ENCODE peak calls at places on chromosomes 1 and 21, in nine cellular contexts. Z is breast epithelium, K is uterus, U is IMR-90, L is adrenal gland, N is heart left ventricle, R is HCT116, G is spleen, H is Peyer's patch. T is an unnamed sample.

GRCh38 chr1:94925561-94926364 is 1.1 kb downstream of the CNN3 start:
- DNase-seq in Z (peak), G (no peak), K (peak), R (peak), H (peak), N (peak), L (peak), U (peak), T (no peak)

GRCh38 chr1:156608981-156609380 is 7.7 kb upstream of the GPATCH4 start:
- DNase-seq in G (no peak), L (no peak), Z (no peak), U (no peak), K (no peak), H (peak), R (no peak), N (no peak), T (no peak)

GRCh38 chr1:11447903-11448302 is 31.1 kb upstream of the DISP3 start:
- DNase-seq in L (no peak), K (no peak), U (no peak), H (no peak), N (no peak), R (no peak), G (no peak), Z (no peak), T (no peak)

GRCh38 chr1:67948155-67949075 is 102.0 kb downstream of the DIRAS3 start:
- DNase-seq in R (no peak), G (no peak), N (no peak), U (peak), H (no peak), Z (no peak), L (no peak), K (no peak), T (no peak)

GRCh38 chr1:92291372-92291999 is 7.3 kb downstream of the GLMN start:
- DNase-seq in Z (no peak), N (no peak), U (peak), K (no peak), L (no peak), R (peak), H (no peak), G (no peak), T (no peak)

GRCh38 chr1:160062134-160062533 is 7.8 kb downstream of the KCNJ10 start:
- DNase-seq in U (no peak), K (no peak), R (no peak), N (no peak), H (no peak), Z (no peak), L (no peak), G (no peak), T (no peak)

GRCh38 chr1:54851406-54851805 is 35.6 kb downstream of the DHCR24 start:
- DNase-seq in H (no peak), N (no peak), Z (no peak), U (no peak), L (no peak), G (no peak), K (no peak), R (no peak), T (no peak)

GRCh38 chr1:29243023-29243862 is 6.9 kb downstream of the PTPRU start:
- DNase-seq in H (no peak), U (no peak), L (no peak), N (no peak), Z (no peak), G (no peak), K (no peak), R (no peak), T (no peak)

GRCh38 chr1:247407180-247407616 is 8.8 kb upstream of the NLRP3 start:
- DNase-seq in Z (no peak), G (peak), K (no peak), L (no peak), H (peak), R (no peak), N (no peak), U (no peak), T (no peak)

GRCh38 chr21:32771134-32771523 is 426 bp downstream of the PAXBP1 start:
- DNase-seq in N (peak), U (peak), H (peak), Z (peak), L (peak), K (peak), R (no peak), G (peak), T (no peak)
- TF ChIP-seq POLR2A in N (no peak), U (no peak), H (no peak), Z (no peak), L (no peak), K (no peak), R (no peak), G (no peak), T (no peak)

GRCh38 chr1:46983416-46983815 is 40.1 kb upstream of the CYP4X1 start:
- DNase-seq in L (no peak), R (no peak), Z (no peak), N (no peak), K (no peak), H (no peak), U (no peak), G (no peak), T (no peak)
- H3K4me3 ChIP-seq in L (no peak), R (no peak), Z (no peak), N (no peak), K (no peak), H (no peak), U (no peak), G (no peak), T (no peak)

DNA sequence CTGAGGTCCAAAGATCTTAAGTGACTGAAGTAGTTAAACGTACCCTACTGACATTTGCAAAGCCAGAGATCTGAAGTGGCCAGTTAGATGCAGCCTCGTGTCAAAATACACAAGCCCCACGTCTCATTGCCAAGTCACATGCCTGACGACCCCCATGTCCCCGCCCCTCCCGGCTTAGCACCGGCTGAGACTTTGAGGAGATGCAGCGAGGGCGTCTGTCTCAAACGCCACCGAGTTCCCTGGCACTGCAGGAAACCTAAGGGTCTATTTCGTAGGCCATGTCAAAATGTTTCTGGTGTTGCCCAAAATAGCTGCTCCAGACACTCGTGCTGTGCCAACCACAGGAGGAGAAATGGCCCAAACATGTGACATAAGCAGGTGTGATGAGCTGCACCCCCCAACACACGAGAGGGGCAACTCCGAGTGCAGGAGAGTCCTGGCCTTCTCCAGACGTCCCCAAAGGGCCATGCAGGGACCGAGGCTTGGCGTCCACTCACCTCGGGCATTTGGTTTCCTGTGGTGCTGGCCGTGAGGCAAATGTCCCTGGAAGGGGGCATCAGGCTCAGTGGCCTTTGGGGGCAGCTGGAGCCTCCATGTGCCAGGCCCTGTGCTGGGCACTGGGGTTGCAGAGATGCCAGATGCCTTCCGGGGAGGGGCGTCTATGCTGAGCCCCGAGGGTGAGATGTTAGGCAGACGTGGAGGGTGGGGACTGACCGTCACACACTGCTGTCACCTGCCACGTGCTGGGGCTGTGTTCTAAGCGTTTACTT is 67.0 kb downstream of the MATN1 start:
- DNase-seq in K (no peak), N (no peak), U (no peak), R (no peak), Z (no peak), G (peak), H (no peak), L (no peak), T (no peak)
- TF ChIP-seq CTCF in K (no peak), N (no peak), U (no peak), R (no peak), Z (no peak), G (no peak), H (no peak), L (no peak), T (no peak)

GRCh38 chr1:158724442-158724841 is 3.9 kb upstream of the OR6K3 start:
- DNase-seq in R (no peak), N (no peak), Z (no peak), K (no peak), L (no peak), H (no peak), U (no peak), G (no peak), T (no peak)

GRCh38 chr1:158732524-158732923 is 12.0 kb upstream of the OR6K3 start:
- DNase-seq in R (no peak), K (no peak), G (no peak), U (no peak), Z (no peak), H (no peak), L (no peak), N (no peak), T (no peak)

GRCh38 chr1:158731707-158732106 is 11.2 kb upstream of the OR6K3 start:
- DNase-seq in H (no peak), N (no peak), U (no peak), K (no peak), R (no peak), Z (no peak), L (no peak), G (no peak), T (no peak)

GRCh38 chr1:158730453-158730852 is 9.9 kb upstream of the OR6K3 start:
- DNase-seq in H (no peak), Z (no peak), L (no peak), R (no peak), G (no peak), N (no peak), U (no peak), K (no peak), T (no peak)

DNA sequence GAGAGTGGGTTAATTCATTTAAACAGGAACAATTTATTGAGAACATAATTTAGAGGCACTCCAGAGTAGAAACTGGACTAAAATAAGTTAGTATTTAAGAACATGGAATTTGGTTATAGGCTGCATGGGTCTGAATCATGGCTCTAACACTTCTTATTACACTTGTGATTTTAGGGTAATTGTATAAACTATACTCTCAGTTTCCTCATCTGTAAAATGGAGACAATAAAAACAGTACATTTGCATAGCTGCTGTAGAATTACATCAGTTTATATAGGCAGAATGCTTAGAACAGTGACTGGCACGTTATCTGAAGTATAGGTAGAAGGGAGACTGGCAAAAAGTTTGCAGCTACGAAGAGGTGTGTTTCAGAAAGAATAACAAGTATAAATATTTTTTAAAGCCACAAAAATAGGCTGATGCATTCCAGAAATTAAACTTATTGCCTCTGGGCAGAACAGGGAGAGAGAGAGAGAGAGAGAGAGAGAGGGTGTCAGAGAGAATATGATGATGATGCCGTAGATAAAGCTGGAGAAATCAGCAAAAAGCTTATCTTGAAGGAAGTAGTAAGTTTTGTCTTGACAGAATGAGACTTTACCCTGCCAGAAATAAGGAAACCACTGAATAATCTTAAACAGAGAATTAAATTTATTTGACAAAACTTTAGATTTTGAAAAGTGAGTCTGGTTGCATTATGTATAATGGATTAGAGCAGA is 8.1 kb upstream of the OR6K3 start:
- DNase-seq in H (no peak), R (no peak), K (no peak), L (no peak), Z (no peak), N (no peak), G (no peak), U (no peak), T (no peak)
- TF ChIP-seq POLR2A in H (no peak), R (no peak), K (no peak), L (no peak), Z (no peak), N (no peak), G (no peak), U (no peak), T (no peak)

DNA sequence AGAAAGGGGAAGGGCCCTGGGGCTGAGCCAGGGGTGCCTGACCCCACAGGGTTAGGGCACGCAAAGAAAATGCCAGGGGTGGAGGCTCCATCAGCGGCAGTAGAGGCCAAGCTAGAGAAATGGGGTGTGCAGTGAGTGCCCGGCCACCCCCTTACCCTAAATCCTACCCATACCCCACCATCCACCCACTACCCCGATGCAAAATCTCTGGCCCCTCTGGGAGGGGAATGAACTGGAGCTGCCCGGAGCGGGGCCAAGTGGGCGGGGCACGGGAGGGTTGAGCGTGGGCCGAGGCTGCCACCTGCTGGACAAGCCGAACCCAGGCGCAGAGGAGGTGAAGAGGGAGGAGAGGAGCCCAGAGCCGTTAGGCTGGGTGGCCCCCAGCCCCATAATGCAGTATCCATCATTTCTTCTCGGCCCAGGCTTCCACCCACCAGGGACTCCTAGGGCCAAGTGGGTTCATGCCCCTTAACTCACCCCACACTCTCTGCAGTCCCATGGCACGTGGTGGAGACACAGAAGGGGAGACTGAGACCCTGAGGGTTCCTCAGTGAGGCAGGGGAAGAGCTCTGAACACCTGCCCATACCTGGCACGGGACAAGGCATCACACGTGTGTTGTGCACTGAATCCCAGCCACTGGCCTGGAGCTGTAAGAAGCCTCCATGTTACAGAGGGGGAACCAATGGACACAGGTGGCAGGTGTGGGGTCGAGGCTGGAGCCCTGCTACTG is 1.4 kb upstream of the C1QC start:
- DNase-seq in U (peak), R (no peak), G (peak), N (peak), H (peak), Z (peak), K (peak), L (peak), T (no peak)
- H3K4me3 ChIP-seq in U (no peak), R (no peak), G (no peak), N (no peak), H (no peak), Z (no peak), K (no peak), L (no peak), T (no peak)

GRCh38 chr1:172390620-172391491 is 29.6 kb upstream of the C1orf105 start:
- DNase-seq in L (no peak), K (peak), N (peak), R (no peak), G (peak), U (no peak), H (peak), Z (no peak), T (no peak)

GRCh38 chr1:172390243-172390619 is 30.3 kb upstream of the C1orf105 start:
- DNase-seq in K (no peak), U (no peak), H (no peak), L (no peak), Z (no peak), R (no peak), N (no peak), G (no peak), T (no peak)

GRCh38 chr1:172386046-172386445 is 34.4 kb upstream of the C1orf105 start:
- DNase-seq in R (no peak), G (no peak), K (no peak), N (no peak), U (no peak), L (no peak), Z (no peak), H (no peak), T (no peak)

GRCh38 chr1:172391972-172392371 is 28.5 kb upstream of the C1orf105 start:
- DNase-seq in K (no peak), L (no peak), N (no peak), Z (no peak), G (no peak), H (no peak), R (no peak), U (no peak), T (no peak)

GRCh38 chr1:172388490-172388889 is 32.0 kb upstream of the C1orf105 start:
- DNase-seq in L (no peak), U (no peak), Z (no peak), K (no peak), N (no peak), H (no peak), G (no peak), R (no peak), T (no peak)
- TF ChIP-seq CTCF in L (no peak), U (no peak), Z (no peak), K (no peak), N (no peak), H (no peak), G (no peak), R (no peak), T (no peak)

GRCh38 chr1:42913426-42914091 is 45.1 kb downstream of the SLC2A1 start:
- DNase-seq in N (no peak), Z (no peak), L (peak), G (no peak), H (peak), K (peak), R (peak), U (peak), T (no peak)

GRCh38 chr1:42914092-42914625 is 44.5 kb downstream of the SLC2A1 start:
- DNase-seq in H (no peak), N (no peak), G (no peak), K (no peak), L (no peak), Z (no peak), U (no peak), R (no peak), T (no peak)

GRCh38 chr1:42915456-42915855 is 43.2 kb downstream of the SLC2A1 start:
- DNase-seq in G (no peak), K (no peak), L (no peak), Z (no peak), R (no peak), U (no peak), H (no peak), N (no peak), T (no peak)

GRCh38 chr1:42908046-42908445 is 50.6 kb downstream of the SLC2A1 start:
- DNase-seq in Z (no peak), L (no peak), K (no peak), U (no peak), H (no peak), R (no peak), G (no peak), N (no peak), T (no peak)

GRCh38 chr1:42910985-42911384 is 47.7 kb downstream of the SLC2A1 start:
- DNase-seq in K (no peak), Z (no peak), N (no peak), L (no peak), R (no peak), U (no peak), G (no peak), H (no peak), T (no peak)
- TF ChIP-seq POLR2A in K (no peak), Z (no peak), N (no peak), L (no peak), R (no peak), U (no peak), G (no peak), H (no peak), T (no peak)

GRCh38 chr1:209198926-209199325 is 384.6 kb upstream of the CAMK1G start:
- DNase-seq in R (no peak), L (no peak), U (no peak), H (no peak), K (no peak), Z (no peak), N (no peak), G (no peak), T (no peak)
- H3K4me3 ChIP-seq in R (no peak), L (no peak), U (no peak), H (no peak), K (no peak), Z (no peak), N (no peak), G (no peak), T (no peak)

T was measured in esophagus squamous epithelium.